ENCODE peak calls at places on chromosomes 16 and 17, in four cellular contexts. Z is foreskin keratinocyte, G is GM23338, S is upper lobe of right lung. E is an unnamed sample.

GRCh38 chr17:16443390-16444257 is 28.3 kb downstream of the TRPV2 start:
- ATAC-seq in Z (no peak), G (peak; percentile 17), S (no peak), E (peak; percentile 1)

GRCh38 chr17:39360537-39360936 is 40.9 kb downstream of the FBXL20 start:
- ATAC-seq in Z (no peak), G (no peak), S (no peak), E (no peak)

GRCh38 chr16:17377360-17378324 is 93.1 kb downstream of the XYLT1 start:
- ATAC-seq in Z (no peak), G (peak; percentile 44), S (peak; percentile 59), E (peak; percentile 26)

GRCh38 chr17:71084219-71084618 is 914.9 kb downstream of the KCNJ2 start:
- ATAC-seq in Z (peak; percentile 35), G (peak; percentile 77), S (peak; percentile 72), E (no peak)

GRCh38 chr17:64319531-64319930 is 56.5 kb upstream of the TEX2 start:
- ATAC-seq in Z (no peak), G (no peak), S (no peak), E (no peak)

GRCh38 chr16:1045363-1046270 is 26.9 kb upstream of the SSTR5 start:
- ATAC-seq in Z (no peak), G (no peak), S (no peak), E (no peak)

GRCh38 chr17:31535581-31535981 is 144.1 kb downstream of the RAB11FIP4 start:
- ATAC-seq in Z (no peak), G (peak; percentile 12), S (no peak), E (no peak)

GRCh38 chr17:77227461-77228223 is 86.9 kb downstream of the SEC14L1 start:
- ATAC-seq in Z (no peak), G (peak; percentile 24), S (peak; percentile 68), E (peak; percentile 42)

GRCh38 chr16:3548859-3549258 is 28.3 kb downstream of the NLRC3 start:
- ATAC-seq in Z (no peak), G (no peak), S (no peak), E (peak; percentile 8)

GRCh38 chr17:35257080-35257701 is 14.3 kb downstream of the SLFN5 start:
- ATAC-seq in Z (peak; percentile 26), G (no peak), S (peak; percentile 30), E (peak; percentile 66)

GRCh38 chr17:20960871-20961270 is 81.9 kb downstream of the USP22 start:
- ATAC-seq in Z (no peak), G (no peak), S (no peak), E (no peak)

GRCh38 chr17:9367186-9367585 is 208.4 kb downstream of the STX8 start:
- ATAC-seq in Z (no peak), G (no peak), S (peak; percentile 21), E (no peak)

GRCh38 chr16:89364603-89365002 is 125.8 kb downstream of the ANKRD11 start:
- ATAC-seq in Z (no peak), G (no peak), S (no peak), E (no peak)

GRCh38 chr16:81172769-81173658 is 65.5 kb upstream of the BCO1 start:
- ATAC-seq in Z (no peak), G (no peak), S (no peak), E (no peak)

GRCh38 chr17:2138318-2138717 is 83.4 kb downstream of the HIC1 start:
- ATAC-seq in Z (no peak), G (peak; percentile 29), S (peak; percentile 81), E (peak; percentile 49)

GRCh38 chr17:63701477-63702222 is 1.7 kb upstream of the LIMD2 start:
- ATAC-seq in Z (no peak), G (no peak), S (peak; percentile 13), E (no peak)

GRCh38 chr16:47624563-47624962 is 163.4 kb downstream of the PHKB start:
- ATAC-seq in Z (no peak), G (no peak), S (peak; percentile 52), E (no peak)

E was measured in esophagus mucosa.